ENCODE peak calls at places on chromosomes 16 and 17, in nine cellular contexts. T is ovary; Q is left ventricle myocardium inferior; Y is pancreas; F is stomach; H is HCT116; I is fibroblast of the aortic adventitia; R is hepatocyte; O is CD8-positive, alpha-beta T cell. Z is an unnamed sample.

GRCh38 chr17:63751806-63752205 is 10.2 kb upstream of the STRADA start:
- DNase-seq in T (no peak), Q (no peak), Y (no peak), F (no peak), H (no peak), I (no peak), R (peak), O (peak), Z (no peak)

GRCh38 chr17:33202011-33202410 is 91.1 kb downstream of the ASIC2 start:
- DNase-seq in T (no peak), Q (no peak), Y (no peak), F (no peak), H (no peak), I (no peak), R (no peak), O (no peak), Z (no peak)

GRCh38 chr17:28256881-28257280 is 62.1 kb upstream of the TMEM97 start:
- DNase-seq in T (no peak), Q (no peak), Y (no peak), F (no peak), H (no peak), I (no peak), R (no peak), O (no peak), Z (no peak)

GRCh38 chr16:21646721-21647561 is 5.5 kb downstream of the IGSF6 start:
- DNase-seq in T (no peak), Q (no peak), Y (no peak), F (peak), H (no peak), I (no peak), R (no peak), O (peak), Z (peak)

GRCh38 chr16:67727521-67728485 is 8.7 kb upstream of the GFOD2 start:
- DNase-seq in T (no peak), Q (no peak), Y (no peak), F (no peak), H (no peak), I (no peak), R (no peak), O (no peak), Z (no peak)

GRCh38 chr17:8397636-8398035 is at the start of gene RNF222:
- DNase-seq in T (no peak), Q (no peak), Y (no peak), F (no peak), H (no peak), I (no peak), R (no peak), O (no peak), Z (no peak)

GRCh38 chr17:7083592-7083991 is 3.5 kb upstream of the CLEC10A start:
- DNase-seq in T (no peak), Q (no peak), Y (no peak), F (no peak), H (no peak), I (peak), R (no peak), O (no peak), Z (no peak)

GRCh38 chr17:78412403-78412802 is 34.0 kb downstream of the PGS1 start:
- DNase-seq in T (no peak), Q (no peak), Y (no peak), F (no peak), H (no peak), I (no peak), R (no peak), O (no peak), Z (no peak)

GRCh38 chr17:28597606-28598383 is 1.0 kb downstream of the SPAG5 start:
- DNase-seq in T (no peak), Q (no peak), Y (no peak), F (no peak), H (no peak), I (no peak), R (no peak), O (no peak), Z (no peak)

GRCh38 chr16:86297391-86297790 is 212.9 kb upstream of the FOXF1 start:
- DNase-seq in T (no peak), Q (no peak), Y (no peak), F (no peak), H (no peak), I (peak), R (no peak), O (no peak), Z (peak)

GRCh38 chr17:4406386-4406785 is 27.4 kb upstream of the SPNS3 start:
- DNase-seq in T (no peak), Q (no peak), Y (no peak), F (no peak), H (no peak), I (no peak), R (no peak), O (no peak), Z (no peak)

GRCh38 chr17:19263621-19264010 is 26.4 kb downstream of the EPN2 start:
- DNase-seq in T (no peak), Q (no peak), Y (no peak), F (no peak), H (no peak), I (peak), R (no peak), O (no peak), Z (no peak)

GRCh38 chr16:57017251-57017650 is 27.9 kb downstream of the NLRC5 start:
- DNase-seq in T (no peak), Q (no peak), Y (no peak), F (no peak), H (no peak), I (no peak), R (no peak), O (no peak), Z (no peak)

GRCh38 chr17:82933911-82934310 is 94.1 kb upstream of the ZNF750 start:
- DNase-seq in T (peak), Q (peak), Y (no peak), F (peak), H (no peak), I (no peak), R (no peak), O (no peak), Z (no peak)

GRCh38 chr17:40087903-40088718 is 12.3 kb downstream of the NR1D1 start:
- DNase-seq in T (no peak), Q (no peak), Y (no peak), F (no peak), H (no peak), I (no peak), R (no peak), O (no peak), Z (no peak)

GRCh38 chr16:89294486-89294885 is 77.0 kb downstream of the ZNF778 start:
- DNase-seq in T (no peak), Q (no peak), Y (no peak), F (no peak), H (no peak), I (no peak), R (no peak), O (no peak), Z (no peak)

GRCh38 chr16:14193316-14193871 is 122.3 kb downstream of the MRTFB start:
- DNase-seq in T (no peak), Q (no peak), Y (no peak), F (peak), H (no peak), I (no peak), R (no peak), O (no peak), Z (no peak)

GRCh38 chr17:13076905-13077304 is 59.1 kb upstream of the ELAC2 start:
- DNase-seq in T (no peak), Q (no peak), Y (no peak), F (no peak), H (no peak), I (no peak), R (no peak), O (no peak), Z (no peak)

GRCh38 chr17:1241904-1242303 is 28.3 kb upstream of the BHLHA9 start:
- DNase-seq in T (no peak), Q (no peak), Y (no peak), F (no peak), H (no peak), I (peak), R (no peak), O (no peak), Z (no peak)

GRCh38 chr17:62163847-62164246 is 98.8 kb upstream of the MED13 start:
- DNase-seq in T (no peak), Q (no peak), Y (peak), F (peak), H (peak), I (no peak), R (peak), O (no peak), Z (no peak)

GRCh38 chr17:6279659-6280058 is 155.3 kb downstream of the AIPL1 start:
- DNase-seq in T (no peak), Q (no peak), Y (no peak), F (no peak), H (peak), I (no peak), R (peak), O (no peak), Z (no peak)

GRCh38 chr17:8954339-8954738 is 11.2 kb downstream of the PIK3R5 start:
- DNase-seq in T (no peak), Q (peak), Y (peak), F (peak), H (no peak), I (no peak), R (no peak), O (peak), Z (no peak)

GRCh38 chr17:8430966-8431365 is 4.7 kb upstream of the NDEL1 start:
- DNase-seq in T (peak), Q (peak), Y (no peak), F (no peak), H (no peak), I (peak), R (no peak), O (no peak), Z (no peak)

GRCh38 chr17:52378860-52379259 is 220.3 kb upstream of the CA10 start:
- DNase-seq in T (no peak), Q (no peak), Y (no peak), F (no peak), H (no peak), I (no peak), R (no peak), O (no peak), Z (no peak)

GRCh38 chr16:1019234-1019933 is 37.8 kb downstream of the SOX8 start:
- DNase-seq in T (no peak), Q (peak), Y (no peak), F (no peak), H (no peak), I (peak), R (no peak), O (no peak), Z (peak)
- H3K4me3 ChIP-seq in T (no peak), Q (peak), Y (peak), F (peak), H (no peak), I (peak), R (no peak), O (no peak), Z (no peak)

DNA sequence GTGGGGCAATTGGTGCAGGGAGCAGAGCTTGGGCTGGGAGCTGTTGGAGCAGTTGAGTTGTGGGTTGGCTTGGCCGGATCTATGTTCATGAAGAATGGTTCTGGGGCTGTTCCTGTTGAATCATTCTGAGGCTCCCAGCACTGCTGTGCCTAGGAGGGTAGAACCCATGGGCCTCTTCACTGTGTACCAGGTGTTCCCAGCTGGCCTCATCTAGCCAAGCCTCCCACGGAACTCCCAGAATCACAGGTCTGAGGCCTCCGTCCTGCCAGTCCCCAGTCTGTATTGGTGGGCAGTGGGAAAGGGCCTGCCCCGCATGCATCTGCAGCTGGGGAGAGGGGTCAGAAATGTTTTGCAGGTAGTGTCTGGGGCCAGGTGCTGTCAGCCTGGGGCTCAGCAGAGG is 74.1 kb downstream of the MPRIP start:
- DNase-seq in T (no peak), Q (no peak), Y (no peak), F (no peak), H (no peak), I (no peak), R (no peak), O (no peak), Z (no peak)
- H3K4me3 ChIP-seq in T (no peak), Q (no peak), Y (no peak), F (no peak), H (no peak), I (no peak), R (no peak), O (no peak), Z (no peak)

DNA sequence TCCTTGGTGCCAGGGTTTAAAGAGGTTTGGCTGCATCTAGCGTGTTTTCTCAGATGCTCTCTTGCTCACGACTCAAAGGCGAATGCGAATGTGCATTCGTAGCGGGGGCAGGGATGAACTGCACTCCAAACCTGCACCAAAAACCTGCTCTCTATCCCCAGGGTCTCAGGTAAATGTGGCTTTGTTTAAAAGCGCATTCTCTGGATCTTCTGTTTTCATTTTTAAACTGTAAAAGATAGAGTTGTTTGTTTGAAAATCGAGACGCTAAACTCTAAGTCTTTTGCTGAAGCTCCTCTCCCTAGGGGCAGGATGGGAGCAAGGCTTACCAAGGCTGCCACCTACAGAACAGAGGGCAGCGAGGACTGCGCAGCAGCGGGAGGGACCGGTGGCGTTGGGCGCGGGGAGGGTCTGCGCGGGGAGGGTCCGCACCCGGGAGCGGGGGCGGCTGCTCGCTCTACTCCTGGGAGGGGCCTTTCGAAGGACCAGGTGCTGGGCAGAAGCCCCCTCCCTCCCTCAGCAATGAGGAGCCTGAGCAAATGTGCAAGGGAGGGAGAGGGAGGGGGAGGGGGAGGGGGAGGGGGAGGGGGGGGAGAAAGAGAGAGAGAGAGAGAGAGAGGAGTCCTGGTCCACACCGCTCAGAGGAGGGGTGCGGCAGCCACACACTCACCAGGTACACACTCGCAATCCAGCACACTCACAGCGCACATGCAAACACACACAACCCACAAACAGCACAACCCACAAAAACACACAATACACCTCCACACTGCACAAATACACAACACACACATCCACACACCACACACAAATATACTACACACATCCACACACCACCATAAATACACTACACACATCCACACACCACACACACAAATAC is 142.8 kb downstream of the GRIN2A start:
- DNase-seq in T (peak), Q (no peak), Y (no peak), F (no peak), H (no peak), I (peak), R (peak), O (no peak), Z (no peak)
- H3K4me3 ChIP-seq in T (peak), Q (peak), Y (no peak), F (peak), H (no peak), I (peak), R (peak), O (no peak), Z (no peak)

DNA sequence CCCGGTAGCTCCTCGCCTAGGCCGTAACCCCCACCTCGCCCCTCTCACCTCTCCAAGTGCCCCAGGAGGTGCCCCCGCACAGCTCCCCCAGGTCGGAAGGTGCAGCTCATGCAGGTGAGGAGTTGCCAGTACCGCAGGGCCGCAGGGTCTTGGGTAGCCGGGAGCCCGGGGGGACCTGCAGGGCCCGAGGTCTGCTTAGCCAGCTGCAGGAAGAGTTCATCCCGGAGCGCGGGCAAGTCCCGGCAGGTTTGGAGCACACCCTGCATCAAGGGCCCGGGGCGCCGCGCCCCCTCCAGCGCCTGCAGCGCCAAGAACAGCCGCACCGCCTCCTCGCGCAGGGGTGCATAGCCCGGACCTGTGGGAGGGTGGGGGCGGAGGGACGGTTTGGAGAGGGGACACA is 4.8 kb downstream of the PLEKHH3 start:
- DNase-seq in T (no peak), Q (no peak), Y (no peak), F (no peak), H (no peak), I (no peak), R (no peak), O (no peak), Z (no peak)
- H3K4me3 ChIP-seq in T (no peak), Q (no peak), Y (no peak), F (no peak), H (no peak), I (no peak), R (no peak), O (no peak), Z (no peak)

DNA sequence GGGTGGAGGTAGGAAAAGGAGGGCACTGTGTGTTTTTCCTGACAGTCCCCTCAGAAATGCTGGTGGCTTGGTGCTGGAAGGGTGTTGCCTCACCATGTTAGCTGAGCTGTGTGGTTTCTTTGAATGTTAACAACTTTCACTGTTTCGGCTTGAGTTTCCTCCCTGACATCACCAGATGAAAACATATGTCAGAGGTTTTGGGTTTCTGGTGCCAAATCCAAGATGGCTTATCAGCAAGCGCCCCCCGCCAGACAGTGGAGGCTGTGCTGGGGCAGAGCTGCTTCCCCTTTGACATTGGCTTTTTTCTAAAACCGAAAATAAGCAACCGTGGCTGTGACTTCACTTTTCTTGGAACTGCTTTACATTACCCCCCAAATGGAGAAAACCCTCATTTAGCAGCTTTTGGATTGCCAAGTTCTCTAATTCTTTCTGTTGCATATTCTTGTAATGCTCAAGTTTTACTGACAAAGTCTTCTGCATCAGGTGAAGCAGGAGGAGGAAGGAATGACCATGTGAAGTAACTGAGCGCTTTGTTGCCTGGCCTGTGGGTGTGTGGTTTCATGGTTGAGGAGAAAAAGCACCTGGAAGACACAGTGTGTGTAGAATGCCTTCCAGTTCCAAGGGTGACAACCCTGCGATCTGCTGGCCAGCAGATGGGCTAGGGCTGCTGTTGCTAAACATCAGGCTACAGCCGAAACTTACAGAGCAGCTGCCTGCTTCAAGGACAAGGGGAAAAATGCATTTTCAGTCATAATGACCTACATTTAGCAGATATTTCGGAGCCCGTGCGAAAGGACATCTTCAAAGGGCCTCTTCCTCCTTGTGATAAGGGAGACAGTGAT is 9.7 kb downstream of the RMI2 start:
- DNase-seq in T (peak), Q (no peak), Y (no peak), F (no peak), H (no peak), I (peak), R (no peak), O (peak), Z (no peak)
- H3K4me3 ChIP-seq in T (no peak), Q (no peak), Y (no peak), F (no peak), H (no peak), I (no peak), R (no peak), O (peak), Z (no peak)

DNA sequence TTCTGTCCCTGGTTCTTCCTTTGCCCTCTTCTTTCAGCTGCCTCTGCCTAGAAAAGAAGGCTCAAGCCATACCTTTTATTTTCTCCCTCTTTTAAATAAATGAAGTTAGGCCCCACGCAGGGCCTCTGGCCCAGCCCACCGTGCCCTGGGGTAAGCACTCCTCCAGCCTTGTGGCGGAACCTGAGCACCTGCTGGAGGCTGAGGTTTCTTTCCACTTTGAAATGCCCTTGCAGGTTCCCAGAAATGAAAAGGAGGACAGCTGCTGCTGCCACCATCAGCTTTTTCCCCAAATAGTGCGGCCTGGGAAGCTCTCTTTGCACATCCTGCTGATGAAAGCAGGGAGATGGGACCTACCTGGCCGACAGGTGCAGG is 139.4 kb downstream of the CCDC182 start:
- DNase-seq in T (no peak), Q (no peak), Y (no peak), F (no peak), H (no peak), I (no peak), R (no peak), O (no peak), Z (no peak)
- H3K4me3 ChIP-seq in T (no peak), Q (peak), Y (no peak), F (peak), H (no peak), I (no peak), R (no peak), O (no peak), Z (no peak)